ENCODE peak calls at places on chromosome 6, in seven cellular contexts. One of them, this sample, is unnamed. For H3K9me3, the result is how much of the 10 kb centered on the place peaks cover.

GRCh38 chr6:116158641-116159040 is 32.7 kb upstream of the COL10A1 start:
- DNase-seq in adrenal gland: no peak
- DNase-seq in thoracic aorta: no peak
- DNase-seq in body of pancreas: no peak
- DNase-seq in heart left ventricle: no peak
- DNase-seq in tibial nerve: no peak
- DNase-seq in hepatocyte: no peak
- DNase-seq in this sample: no peak

GRCh38 chr6:152897807-152898399 is 84.9 kb downstream of the FBXO5 start:
- DNase-seq in heart left ventricle: peak
- DNase-seq in hepatocyte: peak
- DNase-seq in body of pancreas: peak
- DNase-seq in adrenal gland: peak
- DNase-seq in thoracic aorta: no peak
- DNase-seq in tibial nerve: no peak
- DNase-seq in this sample: peak

GRCh38 chr6:118319890-118320289 is 228.2 kb upstream of the PLN start:
- DNase-seq in tibial nerve: no peak
- DNase-seq in adrenal gland: no peak
- DNase-seq in thoracic aorta: no peak
- DNase-seq in heart left ventricle: no peak
- DNase-seq in hepatocyte: no peak
- DNase-seq in body of pancreas: no peak
- DNase-seq in this sample: no peak

GRCh38 chr6:108596947-108597346 is 36.2 kb downstream of the FOXO3 start:
- DNase-seq in body of pancreas: no peak
- DNase-seq in hepatocyte: no peak
- DNase-seq in thoracic aorta: no peak
- DNase-seq in tibial nerve: no peak
- DNase-seq in heart left ventricle: no peak
- DNase-seq in adrenal gland: no peak
- DNase-seq in this sample: no peak

GRCh38 chr6:158506577-158506976 is 53.3 kb upstream of the TMEM181 start:
- DNase-seq in body of pancreas: no peak
- DNase-seq in hepatocyte: no peak
- DNase-seq in thoracic aorta: no peak
- DNase-seq in tibial nerve: no peak
- DNase-seq in heart left ventricle: no peak
- DNase-seq in adrenal gland: no peak
- DNase-seq in this sample: peak

GRCh38 chr6:12203001-12203400 is 87.2 kb upstream of the EDN1 start:
- DNase-seq in body of pancreas: no peak
- DNase-seq in thoracic aorta: no peak
- DNase-seq in adrenal gland: no peak
- DNase-seq in hepatocyte: peak
- DNase-seq in tibial nerve: no peak
- DNase-seq in heart left ventricle: no peak
- DNase-seq in this sample: no peak

GRCh38 chr6:71420693-71421328 is 132.2 kb downstream of the OGFRL1 start:
- DNase-seq in heart left ventricle: peak
- DNase-seq in body of pancreas: peak
- DNase-seq in tibial nerve: peak
- DNase-seq in adrenal gland: peak
- DNase-seq in thoracic aorta: peak
- DNase-seq in hepatocyte: peak
- DNase-seq in this sample: peak

GRCh38 chr6:147873826-147874225 is 365.3 kb downstream of the SAMD5 start:
- DNase-seq in thoracic aorta: no peak
- DNase-seq in heart left ventricle: no peak
- DNase-seq in adrenal gland: no peak
- DNase-seq in tibial nerve: no peak
- DNase-seq in hepatocyte: no peak
- DNase-seq in body of pancreas: no peak
- DNase-seq in this sample: no peak

DNA sequence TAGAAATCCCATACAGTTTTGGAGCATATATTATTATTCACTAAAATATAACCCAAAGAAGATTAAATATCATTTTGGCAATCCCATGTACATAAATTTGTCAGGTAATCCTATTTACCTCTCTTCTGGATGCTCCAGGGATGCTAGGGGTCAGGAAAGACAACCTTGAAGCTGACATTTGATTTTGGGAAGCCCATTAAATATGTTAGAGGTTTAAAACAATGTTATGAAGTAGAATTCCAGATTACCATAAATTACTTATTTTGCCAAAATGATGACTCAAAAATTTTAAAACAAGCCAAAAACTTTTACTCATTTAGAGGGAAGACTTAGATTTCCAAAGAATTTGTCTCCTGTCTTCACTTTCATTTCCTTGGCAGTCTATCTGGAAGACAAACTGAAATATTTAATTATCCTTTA is 9.2 kb upstream of the IL22RA2 start:
- DNase-seq in body of pancreas: no peak
- DNase-seq in thoracic aorta: no peak
- DNase-seq in tibial nerve: no peak
- DNase-seq in adrenal gland: no peak
- DNase-seq in hepatocyte: no peak
- DNase-seq in heart left ventricle: no peak
- DNase-seq in this sample: no peak
- H3K9me3 ChIP-seq in body of pancreas: under half
- H3K9me3 ChIP-seq in thoracic aorta: under half
- H3K9me3 ChIP-seq in tibial nerve: under half
- H3K9me3 ChIP-seq in adrenal gland: under half
- H3K9me3 ChIP-seq in hepatocyte: under half
- H3K9me3 ChIP-seq in heart left ventricle: under half
- H3K9me3 ChIP-seq in this sample: under half

DNA sequence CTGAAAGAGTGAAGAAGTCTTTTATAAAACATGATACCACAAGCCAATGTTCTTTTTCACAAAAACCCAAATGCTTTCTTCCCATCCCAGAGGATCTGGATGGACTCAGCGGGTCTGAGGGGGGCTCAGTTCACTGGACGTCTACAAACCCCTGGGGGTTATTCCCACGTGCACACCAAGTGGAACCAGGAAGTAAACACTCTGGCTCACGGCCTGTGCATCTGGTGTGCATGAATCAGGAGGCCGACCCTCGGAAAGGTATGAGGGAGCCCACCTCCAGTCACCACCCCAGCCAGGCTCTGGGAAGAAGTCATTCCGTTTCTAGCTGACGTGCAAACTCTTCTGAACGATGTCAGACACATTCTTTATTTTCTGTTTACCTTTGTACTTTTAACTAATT is 252.2 kb downstream of the DLL1 start:
- DNase-seq in hepatocyte: no peak
- DNase-seq in adrenal gland: no peak
- DNase-seq in body of pancreas: peak
- DNase-seq in thoracic aorta: no peak
- DNase-seq in heart left ventricle: peak
- DNase-seq in tibial nerve: no peak
- DNase-seq in this sample: no peak
- H3K9me3 ChIP-seq in hepatocyte: under half
- H3K9me3 ChIP-seq in adrenal gland: under half
- H3K9me3 ChIP-seq in body of pancreas: under half
- H3K9me3 ChIP-seq in thoracic aorta: under half
- H3K9me3 ChIP-seq in heart left ventricle: under half
- H3K9me3 ChIP-seq in tibial nerve: under half
- H3K9me3 ChIP-seq in this sample: under half

DNA sequence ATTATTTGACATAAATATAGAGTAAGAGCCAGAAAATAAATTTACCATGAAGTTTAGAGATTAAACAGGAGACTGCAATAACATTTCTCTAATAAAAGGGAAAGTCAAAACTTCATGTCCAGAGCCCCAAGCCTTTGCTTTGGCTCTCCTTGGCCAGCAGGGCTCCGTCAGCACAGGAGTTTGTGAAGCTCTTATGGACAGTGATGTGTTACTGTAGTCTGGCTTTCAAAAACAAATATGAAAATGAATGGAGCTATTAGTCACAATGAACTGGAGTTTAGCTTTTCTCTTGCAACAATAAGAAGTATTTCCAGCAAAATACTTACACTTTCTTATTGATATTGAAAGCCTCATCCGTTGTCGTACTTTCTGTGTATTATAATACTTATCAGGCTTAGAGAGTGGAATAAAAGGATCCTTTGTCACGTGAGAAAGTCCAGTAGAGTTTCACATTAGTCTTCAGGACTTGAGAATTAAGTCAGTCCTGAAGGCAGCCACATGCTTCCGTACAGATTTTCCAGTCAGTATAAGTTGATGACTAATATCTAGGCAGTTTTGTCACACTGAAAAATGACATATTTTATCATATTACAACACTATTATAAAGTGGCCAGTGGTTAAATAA is 117.0 kb upstream of the PRL start:
- DNase-seq in body of pancreas: no peak
- DNase-seq in tibial nerve: no peak
- DNase-seq in heart left ventricle: no peak
- DNase-seq in adrenal gland: no peak
- DNase-seq in thoracic aorta: no peak
- DNase-seq in hepatocyte: no peak
- DNase-seq in this sample: no peak
- H3K9me3 ChIP-seq in body of pancreas: under half
- H3K9me3 ChIP-seq in tibial nerve: under half
- H3K9me3 ChIP-seq in heart left ventricle: under half
- H3K9me3 ChIP-seq in adrenal gland: under half
- H3K9me3 ChIP-seq in thoracic aorta: under half
- H3K9me3 ChIP-seq in hepatocyte: under half
- H3K9me3 ChIP-seq in this sample: under half

GRCh38 chr6:165272585-165272984 is 36.8 kb downstream of the C6orf118 start:
- DNase-seq in body of pancreas: no peak
- DNase-seq in adrenal gland: no peak
- DNase-seq in thoracic aorta: no peak
- DNase-seq in hepatocyte: no peak
- DNase-seq in tibial nerve: no peak
- DNase-seq in heart left ventricle: no peak
- DNase-seq in this sample: no peak
- H3K9me3 ChIP-seq in body of pancreas: under half
- H3K9me3 ChIP-seq in adrenal gland: under half
- H3K9me3 ChIP-seq in thoracic aorta: under half
- H3K9me3 ChIP-seq in hepatocyte: under half
- H3K9me3 ChIP-seq in tibial nerve: under half
- H3K9me3 ChIP-seq in heart left ventricle: under half
- H3K9me3 ChIP-seq in this sample: under half

GRCh38 chr6:137211910-137212309 is 7.3 kb downstream of the IFNGR1 start:
- DNase-seq in body of pancreas: no peak
- DNase-seq in thoracic aorta: no peak
- DNase-seq in heart left ventricle: no peak
- DNase-seq in tibial nerve: no peak
- DNase-seq in adrenal gland: no peak
- DNase-seq in hepatocyte: no peak
- DNase-seq in this sample: no peak
- H3K9me3 ChIP-seq in body of pancreas: under half
- H3K9me3 ChIP-seq in thoracic aorta: under half
- H3K9me3 ChIP-seq in heart left ventricle: under half
- H3K9me3 ChIP-seq in tibial nerve: under half
- H3K9me3 ChIP-seq in adrenal gland: under half
- H3K9me3 ChIP-seq in hepatocyte: under half
- H3K9me3 ChIP-seq in this sample: under half

DNA sequence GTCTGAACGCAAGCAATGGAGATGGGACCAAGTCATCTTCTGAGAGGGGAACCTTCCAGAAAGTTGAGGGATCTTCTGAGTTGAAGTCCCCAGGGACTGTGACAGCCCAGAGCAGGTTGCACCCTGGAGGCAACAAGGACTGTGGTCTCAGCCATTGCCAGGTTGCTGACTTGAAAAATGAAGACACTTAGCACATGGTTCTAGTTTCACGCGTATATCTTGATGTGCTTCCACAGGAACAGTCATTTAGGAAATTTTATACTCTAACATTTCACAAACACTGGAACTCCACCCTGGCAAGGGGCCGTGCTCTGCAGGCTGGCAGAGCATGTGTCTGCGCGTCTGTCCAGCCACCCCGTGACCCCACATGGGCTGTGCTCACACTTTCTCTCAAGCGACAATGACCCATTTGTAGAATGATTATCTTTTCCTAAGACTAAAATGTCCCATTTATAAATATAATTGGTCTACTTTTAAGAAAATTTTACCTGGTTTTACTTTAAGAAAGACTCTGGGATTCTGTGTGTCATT is 157.0 kb downstream of the ERMARD start:
- DNase-seq in heart left ventricle: no peak
- DNase-seq in body of pancreas: no peak
- DNase-seq in hepatocyte: no peak
- DNase-seq in tibial nerve: no peak
- DNase-seq in adrenal gland: no peak
- DNase-seq in thoracic aorta: no peak
- DNase-seq in this sample: no peak
- H3K9me3 ChIP-seq in heart left ventricle: under half
- H3K9me3 ChIP-seq in body of pancreas: under half
- H3K9me3 ChIP-seq in hepatocyte: under half
- H3K9me3 ChIP-seq in tibial nerve: under half
- H3K9me3 ChIP-seq in adrenal gland: under half
- H3K9me3 ChIP-seq in thoracic aorta: under half
- H3K9me3 ChIP-seq in this sample: under half

DNA sequence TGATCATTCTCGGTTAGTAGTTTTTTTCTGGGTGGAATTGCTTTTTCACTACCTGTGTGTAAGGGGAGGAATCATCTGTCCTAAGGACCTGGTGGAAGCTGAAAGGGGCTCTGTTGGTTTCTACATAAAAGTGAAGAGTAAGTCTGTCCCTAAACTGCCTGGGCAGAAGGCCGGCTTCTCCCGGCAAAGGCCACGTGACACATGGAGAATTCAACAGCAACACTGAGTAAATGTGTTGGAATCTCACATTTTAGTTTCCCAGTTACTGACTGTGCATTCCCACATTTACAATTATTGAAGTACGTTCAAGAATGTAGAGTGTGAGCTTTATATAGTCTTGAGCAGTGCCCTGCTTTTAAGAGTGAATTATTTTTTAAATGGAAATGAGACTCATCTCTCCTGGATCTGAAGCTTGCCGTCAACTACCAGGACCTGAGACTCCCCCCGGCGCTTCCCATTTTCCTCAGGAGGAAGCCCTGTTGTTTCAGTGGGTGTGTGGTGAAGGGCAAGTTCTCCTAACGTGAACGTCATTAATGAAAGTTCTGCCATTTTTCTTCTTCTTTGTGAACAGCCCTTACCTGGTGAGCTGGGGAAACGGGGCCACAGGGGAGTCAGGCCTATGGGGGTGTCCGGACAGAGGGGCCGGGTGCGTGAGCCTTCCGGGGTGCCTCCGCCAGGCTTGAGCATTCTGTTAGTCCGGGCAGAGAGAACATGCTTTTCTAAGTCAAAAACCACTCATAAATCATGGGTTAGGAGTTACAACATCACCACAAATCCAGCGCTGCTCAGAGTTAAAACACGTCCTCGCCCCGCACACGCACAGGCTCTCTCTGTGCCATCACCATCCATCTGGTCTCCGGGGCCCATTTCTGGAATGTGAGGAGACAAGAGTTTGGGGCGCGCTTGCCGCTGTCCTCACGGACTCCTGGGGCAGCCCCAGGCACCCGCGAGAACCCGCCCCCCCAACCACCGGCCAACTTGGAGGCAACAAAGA is 56.6 kb upstream of the SMOC2 start:
- DNase-seq in adrenal gland: no peak
- DNase-seq in body of pancreas: no peak
- DNase-seq in tibial nerve: no peak
- DNase-seq in hepatocyte: no peak
- DNase-seq in heart left ventricle: no peak
- DNase-seq in thoracic aorta: no peak
- DNase-seq in this sample: no peak
- H3K9me3 ChIP-seq in adrenal gland: under half
- H3K9me3 ChIP-seq in body of pancreas: under half
- H3K9me3 ChIP-seq in tibial nerve: under half
- H3K9me3 ChIP-seq in hepatocyte: under half
- H3K9me3 ChIP-seq in heart left ventricle: under half
- H3K9me3 ChIP-seq in thoracic aorta: under half
- H3K9me3 ChIP-seq in this sample: under half

This sample was measured in SK-N-SH.